ENCODE peak calls at places on chromosomes 4 and X, in four cellular contexts. Y is foreskin fibroblast, I is HCT116, X is heart right ventricle. F is an unnamed sample.

GRCh38 chr4:128060130-128060619 is 937 bp upstream of the LARP1B start:
- DNase-seq in Y (no peak), I (no peak), X (no peak), F (no peak)

GRCh38 chrX:10079155-10079711 is 77.5 kb upstream of the CLCN4 start:
- DNase-seq in Y (no peak), I (no peak), X (no peak), F (no peak)

GRCh38 chrX:129496625-129497024 is 26.7 kb downstream of the SMARCA1 start:
- DNase-seq in Y (peak; percentile 29), I (no peak), X (no peak), F (no peak)

GRCh38 chrX:74924449-74925209 is 623 bp downstream of the NEXMIF start:
- DNase-seq in Y (no peak), I (no peak), X (peak; percentile 3), F (peak; percentile 7)

GRCh38 chrX:156002517-156002916 is 5.0 kb downstream of the IL9R start:
- DNase-seq in Y (no peak), I (no peak), X (no peak), F (no peak)

GRCh38 chr4:57148831-57149230 is 38.6 kb upstream of the IGFBP7 start:
- DNase-seq in Y (peak; percentile 65), I (no peak), X (no peak), F (no peak)

GRCh38 chr4:134421734-134422133 is 220.1 kb upstream of the PABPC4L start:
- DNase-seq in Y (no peak), I (no peak), X (no peak), F (no peak)

GRCh38 chr4:108166038-108166437 is 2.7 kb downstream of the LEF1 start:
- DNase-seq in Y (no peak), I (no peak), X (no peak), F (no peak)

GRCh38 chrX:56764975-56765791 is 36.1 kb downstream of the NBDY start:
- DNase-seq in Y (no peak), I (no peak), X (no peak), F (no peak)

GRCh38 chrX:51155566-51155965 is 177.1 kb upstream of the NUDT10 start:
- DNase-seq in Y (no peak), I (no peak), X (no peak), F (no peak)

GRCh38 chrX:153819398-153820083 is 10.8 kb downstream of the PDZD4 start:
- DNase-seq in Y (no peak), I (no peak), X (no peak), F (no peak)

GRCh38 chr4:1249731-1250526 is 999 bp upstream of the CTBP1 start:
- DNase-seq in Y (no peak), I (no peak), X (no peak), F (no peak)

GRCh38 chrX:70132244-70132643 is 1.0 kb upstream of the IGBP1 start:
- DNase-seq in Y (no peak), I (no peak), X (no peak), F (no peak)

GRCh38 chr4:2939383-2940243 is 23.6 kb downstream of the NOP14 start:
- DNase-seq in Y (no peak), I (no peak), X (no peak), F (no peak)

GRCh38 chr4:182975806-182976205 is 58.6 kb upstream of the DCTD start:
- DNase-seq in Y (peak; percentile 78), I (peak; percentile 50), X (no peak), F (no peak)

GRCh38 chr4:125639182-125639621 is 324.4 kb downstream of the FAT4 start:
- DNase-seq in Y (peak; percentile 42), I (no peak), X (peak; percentile 7), F (no peak)

GRCh38 chrX:30957753-30958152 is 68.7 kb upstream of the TAB3 start:
- DNase-seq in Y (no peak), I (no peak), X (no peak), F (peak; percentile 71)

GRCh38 chrX:101257448-101258259 is 33.5 kb downstream of the TAF7L start:
- DNase-seq in Y (no peak), I (no peak), X (no peak), F (no peak)

GRCh38 chr4:160375746-160376452 is 1273.0 kb downstream of the RAPGEF2 start:
- DNase-seq in Y (no peak), I (no peak), X (no peak), F (peak; percentile 10)

GRCh38 chrX:106973433-106974149 is 26.4 kb downstream of the MORC4 start:
- DNase-seq in Y (no peak), I (no peak), X (no peak), F (no peak)

GRCh38 chr4:25817059-25817681 is 45.6 kb downstream of the SEL1L3 start:
- DNase-seq in Y (no peak), I (no peak), X (no peak), F (no peak)

GRCh38 chr4:113147498-113148231 is 98.2 kb downstream of the ANK2 start:
- DNase-seq in Y (no peak), I (no peak), X (no peak), F (no peak)

GRCh38 chr4:47475411-47475810 is 9.7 kb upstream of the ATP10D start:
- DNase-seq in Y (no peak), I (no peak), X (no peak), F (no peak)

GRCh38 chr4:1453731-1454130 is 47.5 kb upstream of the NKX1-1 start:
- DNase-seq in Y (no peak), I (no peak), X (no peak), F (no peak)

GRCh38 chr4:153207561-153207960 is 3.3 kb downstream of the TRIM2 start:
- DNase-seq in Y (peak; percentile 17), I (no peak), X (peak; percentile 55), F (peak; percentile 58)

GRCh38 chr4:102759835-102760644 is 728 bp downstream of the MANBA start:
- DNase-seq in Y (peak; percentile 18), I (no peak), X (peak; percentile 38), F (peak; percentile 26)

GRCh38 chr4:4853371-4853823 is 6.1 kb upstream of the MSX1 start:
- DNase-seq in Y (no peak), I (no peak), X (no peak), F (no peak)

GRCh38 chr4:4851906-4852305 is 7.6 kb upstream of the MSX1 start:
- DNase-seq in Y (no peak), I (no peak), X (no peak), F (no peak)

GRCh38 chr4:4853921-4854648 is 5.4 kb upstream of the MSX1 start:
- DNase-seq in Y (no peak), I (no peak), X (no peak), F (no peak)

GRCh38 chr4:4851081-4851480 is 8.4 kb upstream of the MSX1 start:
- DNase-seq in Y (no peak), I (no peak), X (no peak), F (no peak)

GRCh38 chr4:4852591-4853362 is 6.7 kb upstream of the MSX1 start:
- DNase-seq in Y (peak; percentile 62), I (no peak), X (no peak), F (peak; percentile 22)
- TF ChIP-seq CTCF in Y (peak; percentile 30), I (no peak), X (no peak), F (no peak)

DNA sequence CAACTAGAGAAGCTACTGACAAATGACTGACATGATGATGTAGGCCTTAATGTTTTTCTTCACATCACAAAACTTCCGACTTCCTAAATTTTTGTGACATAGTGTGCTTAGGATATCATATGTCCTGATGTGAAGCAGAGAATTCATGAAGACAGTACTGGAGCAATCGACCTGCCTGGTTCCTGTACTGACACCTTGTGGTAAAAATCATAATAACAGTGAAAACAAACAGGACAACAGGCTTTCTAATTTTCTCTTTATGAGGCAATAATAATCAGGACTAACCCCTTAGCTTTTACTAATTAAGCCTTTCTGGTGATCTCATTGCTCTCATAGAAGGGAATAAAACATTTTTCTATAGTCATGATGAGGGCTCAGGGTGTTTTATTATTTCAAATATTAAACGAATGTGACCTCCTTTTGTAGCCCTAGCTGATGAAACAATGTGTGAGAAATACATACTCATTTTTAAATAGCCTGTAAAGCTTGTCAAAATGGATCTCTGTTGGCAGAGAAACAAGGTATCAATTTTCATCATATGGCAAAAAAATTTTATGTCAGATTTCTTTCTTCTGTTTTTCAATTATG is 158.4 kb downstream of the TENT5D start:
- DNase-seq in Y (no peak), I (peak; percentile 10), X (no peak), F (no peak)
- TF ChIP-seq CTCF in Y (peak; percentile 33), I (no peak), X (peak; percentile 54), F (peak; percentile 27)

GRCh38 chr4:38902695-38903094 is 35.1 kb downstream of the FAM114A1 start:
- DNase-seq in Y (no peak), I (no peak), X (no peak), F (no peak)
- TF ChIP-seq CTCF in Y (no peak), I (peak; percentile 55), X (peak; percentile 48), F (peak; percentile 16)

GRCh38 chr4:120922390-120923200 is at the start of gene PRDM5:
- DNase-seq in Y (peak; percentile 38), I (no peak), X (peak; percentile 57), F (peak; percentile 51)
- TF ChIP-seq CTCF in Y (peak; percentile 26), I (no peak), X (peak; percentile 11), F (no peak)

DNA sequence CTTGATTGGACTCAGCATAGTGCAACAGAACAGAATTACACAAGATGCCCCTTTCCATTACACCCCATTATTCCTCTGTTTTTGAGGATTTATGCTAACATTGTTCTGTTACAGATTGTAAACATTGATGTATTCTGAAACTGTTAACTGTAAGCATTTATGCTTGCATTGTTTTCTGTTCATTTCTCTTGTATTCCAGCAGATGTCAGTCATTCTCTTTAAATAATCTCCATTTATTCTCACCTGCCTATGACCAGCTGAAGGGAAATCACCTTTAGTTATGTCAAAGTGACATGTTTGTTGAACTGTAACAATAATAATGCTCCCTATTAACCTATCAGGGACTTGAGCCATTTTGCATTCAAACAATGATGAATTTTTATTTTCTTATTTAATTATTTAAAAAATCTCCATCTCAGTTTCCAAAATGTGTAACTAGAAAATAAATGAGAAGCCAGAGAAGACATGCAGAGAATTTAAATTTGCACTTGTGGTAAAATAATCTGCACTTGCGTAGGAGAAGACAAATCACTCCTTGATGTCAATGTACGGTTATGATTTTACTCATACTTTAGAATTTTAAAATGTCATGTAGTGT is 58.0 kb downstream of the SPCS3 start:
- DNase-seq in Y (no peak), I (peak; percentile 27), X (no peak), F (no peak)
- TF ChIP-seq CTCF in Y (peak; percentile 39), I (peak; percentile 47), X (peak; percentile 43), F (no peak)

GRCh38 chr4:92236907-92237306 is 66.9 kb upstream of the GRID2 start:
- DNase-seq in Y (no peak), I (no peak), X (no peak), F (no peak)
- TF ChIP-seq CTCF in Y (no peak), I (no peak), X (no peak), F (no peak)

F was measured in Calu3.